ENCODE peak calls at places on chromosomes 16 and 17, in five cellular contexts. T, Q, H, U and G are unnamed samples.
A peak's percentile ranks its signal among the peaks of the same experiment; 100 is the strongest.

GRCh38 chr16:79980650-79981521 is 380.3 kb upstream of the MAF start:
- DNase-seq in T (no peak), Q (no peak), H (no peak), U (no peak), G (no peak)

GRCh38 chr16:57749101-57749692 is 13.6 kb downstream of the KATNB1 start:
- DNase-seq in T (no peak), Q (no peak), H (no peak), U (no peak), G (no peak)

GRCh38 chr17:20291853-20292252 is 175.5 kb downstream of the LGALS9B start:
- DNase-seq in T (no peak), Q (no peak), H (no peak), U (no peak), G (no peak)

GRCh38 chr16:86432691-86433090 is 77.6 kb upstream of the FOXF1 start:
- DNase-seq in T (no peak), Q (no peak), H (no peak), U (no peak), G (no peak)

GRCh38 chr16:66045626-66046025 is 320.9 kb upstream of the CDH5 start:
- DNase-seq in T (no peak), Q (no peak), H (no peak), U (no peak), G (no peak)

GRCh38 chr16:11780988-11781680 is 15.9 kb downstream of the ZC3H7A start:
- DNase-seq in T (no peak), Q (no peak), H (no peak), U (no peak), G (no peak)

GRCh38 chr16:79602615-79603014 is 2.1 kb upstream of the MAF start:
- DNase-seq in T (no peak), Q (no peak), H (no peak), U (no peak), G (no peak)

GRCh38 chr17:28549274-28550132 is 2.9 kb downstream of the UNC119 start:
- DNase-seq in T (no peak), Q (no peak), H (no peak), U (no peak), G (no peak)

GRCh38 chr17:65395924-65396323 is 165.5 kb downstream of the AXIN2 start:
- DNase-seq in T (no peak), Q (no peak), H (no peak), U (no peak), G (no peak)

GRCh38 chr16:71201054-71201453 is 29.5 kb downstream of the HYDIN start:
- DNase-seq in T (no peak), Q (no peak), H (no peak), U (no peak), G (no peak)

GRCh38 chr16:57284206-57284951 is at the start of gene PLLP:
- DNase-seq in T (peak; percentile 54), Q (peak; percentile 53), H (peak; percentile 40), U (no peak), G (no peak)

DNA sequence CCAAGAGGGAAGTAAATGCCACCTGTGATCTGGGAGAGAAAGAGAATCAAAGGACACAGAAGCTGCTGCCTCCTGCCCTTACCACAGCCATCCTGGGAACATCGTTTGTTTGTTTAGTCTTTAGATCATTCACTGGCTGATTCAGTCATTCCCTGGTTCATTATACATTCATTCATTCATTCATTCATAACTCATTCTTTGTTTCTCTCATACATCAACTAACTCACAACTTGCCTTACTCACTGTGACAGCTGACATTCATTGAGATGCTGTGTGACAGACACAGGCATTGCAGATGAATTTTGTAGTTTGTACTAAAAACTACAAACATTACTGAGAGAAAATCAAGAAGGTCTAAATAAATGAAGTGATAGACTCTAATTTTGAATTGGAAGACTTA is 291.0 kb upstream of the TNRC6C start:
- DNase-seq in T (no peak), Q (no peak), H (no peak), U (no peak), G (no peak)
- H3K4me3 ChIP-seq in T (no peak overlapping the region), Q (no peak overlapping the region), H (no peak overlapping the region), U (no peak overlapping the region), G (no peak overlapping the region)

GRCh38 chr17:22515599-22515998 is 823.3 kb downstream of the KCNJ18 start:
- DNase-seq in T (no peak), Q (no peak), H (no peak), U (no peak), G (no peak)
- H3K9me3 ChIP-seq in T (no peaks in the 10 kb centered on the region), Q (no peaks in the 10 kb centered on the region), H (peaks cover 4% of the 10 kb centered on the region), U (peaks cover 8% of the 10 kb centered on the region), G (no peaks in the 10 kb centered on the region)

DNA sequence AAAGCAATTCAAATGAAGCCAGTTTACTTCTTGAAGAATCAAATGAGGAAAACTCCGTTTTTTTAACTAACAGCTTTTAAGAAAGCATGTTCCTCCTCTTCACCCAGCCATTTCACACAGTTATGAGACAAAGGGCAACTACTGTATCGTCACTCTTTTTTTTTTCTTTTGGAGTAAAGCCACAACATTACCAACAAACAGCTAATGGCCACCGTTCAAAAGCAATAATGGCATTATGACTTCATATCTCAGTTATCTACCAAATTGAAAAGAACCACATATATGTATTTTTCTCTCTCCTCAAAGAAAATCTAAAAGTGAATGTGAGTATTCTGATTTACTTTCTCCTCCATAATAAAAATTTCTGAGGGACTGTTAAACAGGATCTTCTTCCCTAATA is 14.5 kb downstream of the GRB2 start:
- DNase-seq in T (no peak), Q (no peak), H (no peak), U (no peak), G (no peak)
- TF ChIP-seq CTCF in T (no peak), Q (no peak), H (no peak), U (no peak), G (no peak)

GRCh38 chr17:1725642-1726511 is 1.4 kb downstream of the WDR81 start:
- DNase-seq in T (no peak), Q (no peak), H (no peak), U (no peak), G (no peak)
- H3K4me3 ChIP-seq in T (no peak overlapping the region), Q (peak overlapping the region; percentile 81), H (peak overlapping the region; percentile 73), U (peak overlapping the region; percentile 78), G (peak overlapping the region; percentile 88)

DNA sequence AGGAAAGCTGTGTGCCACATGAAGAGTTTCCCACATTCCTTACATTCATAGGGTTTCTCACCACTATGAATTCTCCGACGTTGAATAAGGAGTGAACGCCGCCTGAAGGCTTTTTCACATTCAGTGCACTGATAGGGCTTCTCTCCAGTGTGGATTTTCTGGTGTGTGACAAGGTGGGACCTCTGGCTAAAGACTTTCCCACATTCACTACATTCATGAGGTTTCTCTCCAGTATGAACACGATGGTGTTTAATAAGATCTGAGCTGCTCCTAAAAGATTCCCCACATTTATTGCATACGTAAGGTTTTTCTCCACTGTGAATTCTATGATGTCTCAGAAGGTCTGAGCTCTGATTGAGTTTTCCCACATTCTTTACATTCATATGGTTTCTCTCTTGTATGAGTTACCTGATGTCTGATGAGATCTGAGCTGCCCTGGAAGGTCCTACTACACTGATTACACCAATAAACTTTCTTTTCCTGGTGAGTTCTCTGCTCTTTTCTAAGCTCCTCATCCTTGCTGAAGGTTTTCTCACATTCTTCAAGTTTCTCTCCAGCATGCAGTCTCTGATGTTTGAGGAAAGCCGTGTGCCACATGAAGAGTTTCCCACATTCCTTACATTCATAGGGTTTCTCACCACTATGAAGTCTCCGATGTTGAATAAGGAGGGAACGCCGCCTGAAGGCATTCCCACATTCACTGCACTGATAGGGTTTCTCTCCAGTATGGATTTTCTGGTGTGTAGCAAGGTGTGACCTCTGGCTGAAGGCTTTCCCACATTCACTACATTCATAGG is 10.0 kb downstream of the ZNF594 start:
- DNase-seq in T (no peak), Q (no peak), H (no peak), U (no peak), G (no peak)
- H3K9me3 ChIP-seq in T (peaks cover 96% of the 10 kb centered on the region), Q (peaks cover 100% of the 10 kb centered on the region), H (peaks cover 100% of the 10 kb centered on the region), U (peaks cover 100% of the 10 kb centered on the region), G (peaks cover 22% of the 10 kb centered on the region)

DNA sequence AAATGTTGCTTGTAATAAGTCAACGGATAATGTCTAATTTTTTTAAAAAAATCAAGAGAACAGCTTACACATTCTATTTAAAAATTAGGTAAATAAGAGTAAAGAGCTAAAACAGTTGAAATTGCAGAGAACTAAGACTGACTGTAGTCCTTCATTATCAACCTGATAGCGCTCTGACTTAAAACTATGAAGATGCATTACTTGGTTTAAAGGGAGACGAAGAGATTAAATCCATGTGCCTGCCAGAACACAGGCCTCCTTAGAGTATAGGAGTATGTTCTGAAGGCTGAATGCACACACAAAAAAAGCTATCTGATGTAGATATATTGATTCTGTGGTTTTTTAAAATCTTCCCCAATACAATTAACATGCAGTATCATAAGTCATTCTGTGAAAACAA is 28.5 kb downstream of the GLG1 start:
- DNase-seq in T (no peak), Q (no peak), H (no peak), U (no peak), G (no peak)
- TF ChIP-seq CTCF in T (no peak), Q (no peak), H (no peak), U (no peak), G (no peak)

DNA sequence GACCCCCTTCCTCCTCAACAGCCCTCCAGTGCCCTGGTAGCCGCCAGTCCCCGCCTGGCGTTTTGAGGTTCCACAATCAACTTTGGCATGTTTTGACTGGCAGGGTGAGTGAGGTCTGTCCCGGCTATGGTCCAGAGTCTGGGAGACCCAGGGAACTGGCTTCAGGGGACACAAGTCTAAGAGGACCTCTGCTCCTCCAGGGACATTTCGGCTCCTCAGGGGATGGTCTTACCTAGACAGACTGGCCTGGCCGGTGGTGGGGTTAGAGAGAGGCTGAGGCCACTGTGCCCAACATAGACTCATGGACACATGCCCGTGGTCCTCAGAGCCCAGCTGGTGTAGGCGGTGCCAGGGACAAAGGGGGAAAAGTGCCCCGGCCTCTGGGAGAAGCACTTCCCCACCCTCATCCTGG is 2.2 kb downstream of the TMC8 start:
- DNase-seq in T (no peak), Q (no peak), H (no peak), U (no peak), G (no peak)
- H3K4me3 ChIP-seq in T (no peak overlapping the region), Q (no peak overlapping the region), H (no peak overlapping the region), U (no peak overlapping the region), G (no peak overlapping the region)

GRCh38 chr16:49150341-49150740 is 131.3 kb downstream of the CBLN1 start:
- DNase-seq in T (no peak), Q (no peak), H (no peak), U (no peak), G (no peak)
- H3K9me3 ChIP-seq in T (peaks cover 6% of the 10 kb centered on the region), Q (no peaks in the 10 kb centered on the region), H (peaks cover 26% of the 10 kb centered on the region), U (peaks cover 16% of the 10 kb centered on the region), G (no peaks in the 10 kb centered on the region)

DNA sequence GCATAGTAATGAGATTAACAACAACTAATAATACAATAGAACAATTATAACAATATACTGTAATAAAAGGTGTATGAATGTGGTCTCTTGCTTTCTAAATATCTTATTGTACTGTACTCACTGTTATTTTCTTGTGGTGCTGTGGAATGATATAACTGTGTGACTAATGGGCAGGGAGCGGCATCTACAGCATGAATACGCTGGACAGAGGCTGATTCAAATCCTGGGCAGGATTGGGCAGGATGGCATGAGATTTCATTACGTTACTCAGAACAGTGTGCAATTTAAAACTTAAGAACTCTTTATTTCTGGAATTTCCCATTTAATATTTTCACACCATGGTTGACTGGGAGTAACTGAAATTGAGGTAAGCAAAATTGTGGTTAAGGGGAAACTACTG is 1239.8 kb upstream of the GOT2 start:
- DNase-seq in T (no peak), Q (no peak), H (no peak), U (no peak), G (no peak)
- TF ChIP-seq CTCF in T (no peak), Q (no peak), H (no peak), U (no peak), G (no peak)

GRCh38 chr17:59803377-59803757 is 89.4 kb downstream of the TUBD1 start:
- DNase-seq in T (no peak), Q (peak; percentile 73), H (no peak), U (no peak), G (no peak)
- H3K4me3 ChIP-seq in T (no peak overlapping the region), Q (no peak overlapping the region), H (no peak overlapping the region), U (no peak overlapping the region), G (no peak overlapping the region)